ENCODE peak calls at places on chromosomes 1 and 21, in six cellular contexts. X, A, F, S, O and T are unnamed samples.

GRCh38 chr1:64769482-64769881 is 24.6 kb downstream of the RAVER2 start:
- DNase-seq in X (no peak), A (no peak), F (no peak), S (no peak), O (no peak), T (no peak)

GRCh38 chr1:214044438-214045214 is 56.9 kb downstream of the PROX1 start:
- DNase-seq in X (no peak), A (no peak), F (peak), S (no peak), O (peak), T (no peak)

GRCh38 chr21:14116080-14116481 is 94.7 kb downstream of the LIPI start:
- DNase-seq in X (no peak), A (no peak), F (no peak), S (no peak), O (no peak), T (no peak)

GRCh38 chr1:181015258-181015630 is 7.4 kb downstream of the STX6 start:
- DNase-seq in X (no peak), A (no peak), F (no peak), S (no peak), O (no peak), T (no peak)

GRCh38 chr1:225809842-225810578 is at the start of gene EPHX1:
- DNase-seq in X (peak), A (peak), F (peak), S (peak), O (peak), T (peak)

GRCh38 chr1:13824626-13825025 is 124.6 kb downstream of the PRDM2 start:
- DNase-seq in X (no peak), A (no peak), F (no peak), S (no peak), O (no peak), T (no peak)

GRCh38 chr1:200674838-200675587 is 5.3 kb upstream of the DDX59 start:
- DNase-seq in X (no peak), A (no peak), F (no peak), S (no peak), O (no peak), T (no peak)

GRCh38 chr21:43585924-43586411 is 73.3 kb downstream of the HSF2BP start:
- DNase-seq in X (peak), A (no peak), F (peak), S (peak), O (peak), T (no peak)

GRCh38 chr1:223022641-223023473 is 120.2 kb downstream of the TLR5 start:
- DNase-seq in X (no peak), A (peak), F (peak), S (no peak), O (peak), T (no peak)

GRCh38 chr1:199597152-199597551 is 430.4 kb upstream of the NR5A2 start:
- DNase-seq in X (no peak), A (no peak), F (no peak), S (no peak), O (no peak), T (no peak)

GRCh38 chr1:171868217-171868616 is 26.9 kb downstream of the DNM3 start:
- DNase-seq in X (no peak), A (no peak), F (no peak), S (peak), O (no peak), T (no peak)

GRCh38 chr1:41920658-41921057 is 1.9 kb upstream of the HIVEP3 start:
- DNase-seq in X (no peak), A (no peak), F (no peak), S (peak), O (no peak), T (no peak)

GRCh38 chr1:25657121-25657521 is 40.5 kb downstream of the MAN1C1 start:
- DNase-seq in X (no peak), A (no peak), F (no peak), S (no peak), O (no peak), T (peak)

GRCh38 chr1:223478606-223479005 is 85.4 kb downstream of the CCDC185 start:
- DNase-seq in X (no peak), A (no peak), F (no peak), S (no peak), O (no peak), T (no peak)

GRCh38 chr1:2258996-2259395 is 30.9 kb downstream of the SKI start:
- DNase-seq in X (no peak), A (no peak), F (no peak), S (no peak), O (no peak), T (peak)

GRCh38 chr1:15848143-15848928 is 829 bp downstream of the SPEN start:
- DNase-seq in X (no peak), A (peak), F (peak), S (peak), O (peak), T (peak)

GRCh38 chr1:28781305-28781704 is 30.7 kb upstream of the OPRD1 start:
- DNase-seq in X (no peak), A (no peak), F (no peak), S (no peak), O (no peak), T (no peak)

GRCh38 chr1:179744401-179745130 is 1.5 kb downstream of the FAM163A start:
- DNase-seq in X (no peak), A (peak), F (peak), S (no peak), O (peak), T (no peak)

GRCh38 chr1:75135829-75136142 is 1.6 kb downstream of the LHX8 start:
- DNase-seq in X (no peak), A (no peak), F (peak), S (no peak), O (peak), T (no peak)

GRCh38 chr21:15788847-15789548 is 59.2 kb downstream of the USP25 start:
- DNase-seq in X (no peak), A (no peak), F (no peak), S (peak), O (no peak), T (no peak)

GRCh38 chr1:214454619-214455396 is 96.6 kb downstream of the PTPN14 start:
- DNase-seq in X (no peak), A (no peak), F (no peak), S (peak), O (no peak), T (no peak)

GRCh38 chr1:209787551-209787950 is 3.2 kb upstream of the C1orf74 start:
- DNase-seq in X (no peak), A (no peak), F (no peak), S (no peak), O (no peak), T (no peak)

GRCh38 chr1:16241116-16241763 is 4.3 kb upstream of the CPLANE2 start:
- DNase-seq in X (no peak), A (no peak), F (peak), S (no peak), O (no peak), T (no peak)

GRCh38 chr1:223645903-223646302 is 19.6 kb downstream of the CAPN8 start:
- DNase-seq in X (no peak), A (no peak), F (no peak), S (no peak), O (no peak), T (no peak)

GRCh38 chr1:215704089-215704860 is 137.2 kb downstream of the KCTD3 start:
- DNase-seq in X (no peak), A (no peak), F (no peak), S (peak), O (no peak), T (no peak)

GRCh38 chr1:87169250-87169910 is 159.3 kb upstream of the LMO4 start:
- DNase-seq in X (no peak), A (no peak), F (no peak), S (peak), O (peak), T (no peak)

GRCh38 chr1:214136336-214136735 is 144.6 kb upstream of the SMYD2 start:
- DNase-seq in X (no peak), A (no peak), F (no peak), S (peak), O (no peak), T (no peak)

DNA sequence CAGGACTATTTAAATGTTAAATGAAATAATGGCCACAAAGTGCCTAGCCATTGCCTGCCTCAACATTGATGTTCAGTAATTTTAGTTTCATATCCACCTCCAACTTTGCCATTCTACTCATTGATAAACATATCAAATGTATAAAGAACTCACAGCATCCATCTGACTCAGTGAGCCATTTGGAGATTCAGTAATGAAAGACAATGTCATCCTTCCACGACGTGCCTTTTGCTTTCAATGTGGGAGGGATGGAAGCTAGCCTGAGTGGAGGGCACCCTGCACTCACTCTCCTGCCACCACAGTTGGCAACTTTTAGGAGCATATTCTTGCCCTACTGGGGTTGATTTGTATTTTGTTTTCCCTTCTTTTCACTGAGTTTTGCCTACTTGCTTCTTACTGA is 151.5 kb downstream of the GLUL start:
- DNase-seq in X (no peak), A (no peak), F (no peak), S (no peak), O (no peak), T (no peak)
- H3K27ac ChIP-seq in X (no peak), A (no peak), F (no peak), S (no peak), O (no peak), T (no peak)

GRCh38 chr1:204621996-204622395 is 63.5 kb downstream of the LRRN2 start:
- DNase-seq in X (no peak), A (no peak), F (no peak), S (no peak), O (no peak), T (no peak)
- H3K4me2 ChIP-seq in X (no peak), A (no peak), F (no peak), S (no peak), O (no peak), T (no peak)

GRCh38 chr1:167161762-167162161 is 58.9 kb upstream of the POU2F1 start:
- DNase-seq in X (no peak), A (no peak), F (no peak), S (no peak), O (no peak), T (no peak)

GRCh38 chr1:167159782-167160181 is 60.9 kb upstream of the POU2F1 start:
- DNase-seq in X (no peak), A (no peak), F (no peak), S (no peak), O (no peak), T (no peak)

GRCh38 chr1:167158813-167159275 is 61.8 kb upstream of the POU2F1 start:
- DNase-seq in X (no peak), A (no peak), F (no peak), S (no peak), O (no peak), T (no peak)

GRCh38 chr1:167158095-167158812 is 62.4 kb upstream of the POU2F1 start:
- DNase-seq in X (no peak), A (no peak), F (peak), S (no peak), O (no peak), T (no peak)

GRCh38 chr1:167161242-167161641 is 59.4 kb upstream of the POU2F1 start:
- DNase-seq in X (no peak), A (no peak), F (peak), S (peak), O (no peak), T (no peak)
- H3K27ac ChIP-seq in X (no peak), A (no peak), F (no peak), S (no peak), O (no peak), T (no peak)

DNA sequence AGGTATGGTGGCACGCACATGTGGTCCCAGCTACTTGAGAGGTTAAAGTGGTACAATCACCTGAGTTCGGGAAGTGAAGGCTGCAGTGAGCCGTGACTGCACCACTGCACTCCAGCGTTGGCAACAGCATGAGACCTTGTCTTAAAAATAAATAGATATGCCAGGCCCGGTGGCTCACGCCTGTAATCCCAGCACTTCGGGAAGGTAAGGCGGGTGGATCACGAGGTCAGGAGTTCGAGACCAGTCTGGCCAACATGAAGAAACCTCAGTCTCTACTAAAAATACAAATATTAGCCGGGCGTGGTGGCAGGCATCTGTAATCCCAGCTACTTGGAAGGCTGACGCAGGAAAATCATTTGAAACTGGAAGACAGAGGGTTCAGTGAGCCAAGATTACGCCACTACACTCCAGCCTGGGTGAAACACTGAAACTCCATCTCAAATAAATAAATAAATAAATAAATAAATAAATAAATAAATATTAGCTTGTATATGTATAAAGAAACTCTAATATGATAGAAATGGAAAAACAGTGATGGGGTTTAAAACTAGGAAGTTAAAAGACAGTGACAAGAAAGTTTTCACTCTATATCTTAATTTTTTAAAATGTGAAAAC is 18.8 kb downstream of the GATAD2B start:
- DNase-seq in X (no peak), A (no peak), F (no peak), S (no peak), O (no peak), T (no peak)
- H3K4me2 ChIP-seq in X (no peak), A (no peak), F (no peak), S (no peak), O (no peak), T (no peak)

GRCh38 chr1:235989105-235989504 is 75.8 kb downstream of the NID1 start:
- DNase-seq in X (no peak), A (no peak), F (no peak), S (no peak), O (no peak), T (no peak)
- H3K27ac ChIP-seq in X (no peak), A (no peak), F (no peak), S (no peak), O (no peak), T (no peak)

GRCh38 chr1:47766832-47767740 is 230.1 kb downstream of the TRABD2B start:
- DNase-seq in X (no peak), A (no peak), F (no peak), S (no peak), O (no peak), T (no peak)
- H3K4me2 ChIP-seq in X (no peak), A (no peak), F (no peak), S (no peak), O (no peak), T (no peak)

DNA sequence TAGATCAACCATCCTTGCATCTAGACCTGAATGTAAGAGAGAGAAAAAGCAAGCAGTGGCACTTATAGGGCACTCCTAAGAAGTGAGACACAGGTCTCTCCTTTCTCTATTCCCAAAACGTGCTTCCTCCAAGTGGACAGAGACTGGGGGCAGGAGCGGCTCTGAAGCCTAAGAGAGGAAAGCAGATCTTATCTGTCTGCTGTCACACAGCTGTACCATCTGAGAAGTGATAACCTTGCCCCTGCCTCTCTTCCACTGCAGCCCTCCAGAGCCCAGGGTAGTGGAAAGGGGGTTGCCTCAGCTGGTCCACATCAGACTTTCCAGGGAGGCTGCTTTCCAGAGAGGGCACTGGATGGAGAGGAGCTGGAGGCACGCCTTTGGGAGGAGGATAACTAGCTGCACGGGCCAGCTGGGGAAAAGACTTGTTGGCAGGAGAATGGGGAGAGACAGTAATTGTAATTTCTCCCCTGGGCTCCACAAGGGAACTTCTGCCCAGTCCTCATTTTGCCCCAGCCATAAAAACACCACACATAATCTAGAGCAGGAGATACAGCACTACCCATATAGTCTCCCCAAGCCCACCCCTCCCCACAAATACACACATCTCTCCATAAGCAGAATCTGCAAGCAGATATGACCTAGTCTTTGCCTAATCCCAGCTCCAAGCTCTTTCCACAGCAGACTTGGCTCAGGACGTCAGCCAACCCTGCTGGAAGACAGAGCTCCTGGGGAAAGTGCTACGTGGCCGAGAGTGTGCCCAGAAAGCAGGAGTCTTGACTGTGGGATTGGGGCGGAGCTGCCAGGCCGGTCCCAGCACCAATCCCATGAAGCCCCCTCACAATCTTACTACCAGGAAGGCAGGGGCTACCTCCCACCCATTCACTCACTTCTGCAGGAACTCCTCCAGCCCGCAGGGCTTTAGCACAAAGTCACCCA is 31.2 kb downstream of the PIK3C2B start:
- DNase-seq in X (no peak), A (peak), F (no peak), S (no peak), O (no peak), T (no peak)
- H3K27ac ChIP-seq in X (no peak), A (no peak), F (no peak), S (no peak), O (no peak), T (no peak)